ENCODE peak calls at places on chromosomes 11 and 22, in seven cellular contexts. T, E, A, U, X, G and L are unnamed samples.

GRCh38 chr22:43127166-43127908 is 15.9 kb downstream of the MCAT start:
- DNase-seq in T (no peak), E (no peak), A (no peak), U (no peak), X (no peak), G (no peak), L (no peak)

GRCh38 chr22:27933186-27933983 is 14.3 kb upstream of the PITPNB start:
- DNase-seq in T (no peak), E (no peak), A (no peak), U (no peak), X (no peak), G (no peak), L (no peak)

GRCh38 chr11:69542314-69543168 is 61.1 kb downstream of the LINC01488 start:
- DNase-seq in T (no peak), E (no peak), A (no peak), U (no peak), X (no peak), G (peak), L (no peak)

GRCh38 chr22:29044657-29045176 is 16.9 kb downstream of the C22orf31 start:
- DNase-seq in T (peak), E (no peak), A (no peak), U (no peak), X (no peak), G (peak), L (peak)

GRCh38 chr11:201936-202335 is 5.3 kb downstream of the BET1L start:
- DNase-seq in T (no peak), E (peak), A (no peak), U (no peak), X (no peak), G (no peak), L (no peak)

GRCh38 chr11:73359930-73360742 is 16.1 kb upstream of the RELT start:
- DNase-seq in T (peak), E (no peak), A (no peak), U (no peak), X (peak), G (peak), L (peak)

GRCh38 chr11:18248561-18248960 is at the start of gene SAA2:
- DNase-seq in T (peak), E (no peak), A (no peak), U (no peak), X (no peak), G (no peak), L (peak)

GRCh38 chr11:44795803-44796535 is 69.2 kb downstream of the TSPAN18 start:
- DNase-seq in T (no peak), E (no peak), A (no peak), U (no peak), X (no peak), G (no peak), L (no peak)

GRCh38 chr11:119831011-119831410 is 102.0 kb upstream of the NECTIN1 start:
- DNase-seq in T (no peak), E (no peak), A (no peak), U (no peak), X (no peak), G (no peak), L (no peak)

GRCh38 chr22:46971141-46971775 is 208.8 kb downstream of the TBC1D22A start:
- DNase-seq in T (no peak), E (no peak), A (no peak), U (no peak), X (peak), G (no peak), L (peak)

GRCh38 chr22:42608481-42609361 is 6.0 kb downstream of the POLDIP3 start:
- DNase-seq in T (peak), E (no peak), A (no peak), U (no peak), X (no peak), G (peak), L (peak)

GRCh38 chr11:83070044-83070877 is 1.4 kb downstream of the RAB30 start:
- DNase-seq in T (peak), E (no peak), A (no peak), U (no peak), X (no peak), G (peak), L (peak)

GRCh38 chr22:39494471-39495120 is 7.5 kb upstream of the MIEF1 start:
- DNase-seq in T (no peak), E (no peak), A (no peak), U (no peak), X (no peak), G (peak), L (no peak)

GRCh38 chr11:117232911-117233409 is 489 bp downstream of the RNF214 start:
- DNase-seq in T (peak), E (peak), A (no peak), U (no peak), X (no peak), G (no peak), L (no peak)

GRCh38 chr22:40462195-40462988 is 92.0 kb downstream of the SGSM3 start:
- DNase-seq in T (no peak), E (no peak), A (no peak), U (no peak), X (no peak), G (no peak), L (no peak)